ENCODE peak calls at places on chromosomes 3 and 15, in eight cellular contexts. O is hepatocyte, C is AG10803, U is AG04450, E is cardiac muscle cell, Q is SJSA1, T is astrocyte of the spinal cord, K is NB4. P is an unnamed sample.

GRCh38 chr3:64687781-64688515 is at the start of gene ADAMTS9:
- DNase-seq in O (peak; percentile 89), C (peak; percentile 66), U (no peak), E (peak; percentile 91), Q (peak; percentile 73), T (peak; percentile 64), K (no peak), P (no peak)

GRCh38 chr3:67384790-67385397 is 269.5 kb downstream of the SUCLG2 start:
- DNase-seq in O (peak; percentile 66), C (peak; percentile 32), U (peak; percentile 13), E (peak; percentile 73), Q (no peak), T (peak; percentile 56), K (peak; percentile 66), P (peak; percentile 63)

GRCh38 chr15:51737538-51738305 is at the start of gene LYSMD2:
- DNase-seq in O (peak; percentile 61), C (peak; percentile 49), U (no peak), E (peak; percentile 65), Q (peak; percentile 59), T (peak; percentile 52), K (peak; percentile 88), P (peak; percentile 30)

GRCh38 chr15:57405133-57405532 is 28.8 kb downstream of the CGNL1 start:
- DNase-seq in O (no peak), C (no peak), U (no peak), E (no peak), Q (no peak), T (no peak), K (no peak), P (no peak)

GRCh38 chr15:83516935-83517334 is 69.8 kb downstream of the SH3GL3 start:
- DNase-seq in O (no peak), C (peak; percentile 11), U (no peak), E (no peak), Q (no peak), T (peak; percentile 6), K (no peak), P (no peak)

GRCh38 chr3:104273046-104273649 is 1093.6 kb upstream of the ALCAM start:
- DNase-seq in O (peak; percentile 16), C (peak; percentile 61), U (no peak), E (peak; percentile 62), Q (no peak), T (peak; percentile 53), K (peak; percentile 6), P (peak; percentile 37)

GRCh38 chr15:99441871-99442267 is 123.9 kb upstream of the MEF2A start:
- DNase-seq in O (no peak), C (no peak), U (no peak), E (no peak), Q (no peak), T (no peak), K (no peak), P (no peak)

GRCh38 chr3:50269977-50270413 is 1.0 kb downstream of the SEMA3B start:
- DNase-seq in O (peak; percentile 51), C (peak; percentile 47), U (no peak), E (no peak), Q (no peak), T (no peak), K (peak; percentile 32), P (no peak)

GRCh38 chr3:191254098-191254873 is 55.2 kb downstream of the OSTN start:
- DNase-seq in O (no peak), C (peak; percentile 17), U (no peak), E (no peak), Q (no peak), T (no peak), K (no peak), P (no peak)

GRCh38 chr3:171873561-171873960 is 30.4 kb downstream of the TMEM212 start:
- DNase-seq in O (no peak), C (peak; percentile 84), U (no peak), E (no peak), Q (no peak), T (peak; percentile 54), K (no peak), P (no peak)

GRCh38 chr3:152355744-152356665 is 87.3 kb downstream of the MBNL1 start:
- DNase-seq in O (no peak), C (peak; percentile 48), U (no peak), E (no peak), Q (no peak), T (no peak), K (no peak), P (no peak)

GRCh38 chr3:186024210-186024609 is 84.7 kb downstream of the ETV5 start:
- DNase-seq in O (no peak), C (peak; percentile 43), U (no peak), E (no peak), Q (no peak), T (peak; percentile 3), K (no peak), P (no peak)

GRCh38 chr3:27939940-27940339 is 217.8 kb upstream of the EOMES start:
- DNase-seq in O (peak; percentile 47), C (peak; percentile 61), U (no peak), E (peak; percentile 53), Q (no peak), T (peak; percentile 28), K (no peak), P (no peak)

DNA sequence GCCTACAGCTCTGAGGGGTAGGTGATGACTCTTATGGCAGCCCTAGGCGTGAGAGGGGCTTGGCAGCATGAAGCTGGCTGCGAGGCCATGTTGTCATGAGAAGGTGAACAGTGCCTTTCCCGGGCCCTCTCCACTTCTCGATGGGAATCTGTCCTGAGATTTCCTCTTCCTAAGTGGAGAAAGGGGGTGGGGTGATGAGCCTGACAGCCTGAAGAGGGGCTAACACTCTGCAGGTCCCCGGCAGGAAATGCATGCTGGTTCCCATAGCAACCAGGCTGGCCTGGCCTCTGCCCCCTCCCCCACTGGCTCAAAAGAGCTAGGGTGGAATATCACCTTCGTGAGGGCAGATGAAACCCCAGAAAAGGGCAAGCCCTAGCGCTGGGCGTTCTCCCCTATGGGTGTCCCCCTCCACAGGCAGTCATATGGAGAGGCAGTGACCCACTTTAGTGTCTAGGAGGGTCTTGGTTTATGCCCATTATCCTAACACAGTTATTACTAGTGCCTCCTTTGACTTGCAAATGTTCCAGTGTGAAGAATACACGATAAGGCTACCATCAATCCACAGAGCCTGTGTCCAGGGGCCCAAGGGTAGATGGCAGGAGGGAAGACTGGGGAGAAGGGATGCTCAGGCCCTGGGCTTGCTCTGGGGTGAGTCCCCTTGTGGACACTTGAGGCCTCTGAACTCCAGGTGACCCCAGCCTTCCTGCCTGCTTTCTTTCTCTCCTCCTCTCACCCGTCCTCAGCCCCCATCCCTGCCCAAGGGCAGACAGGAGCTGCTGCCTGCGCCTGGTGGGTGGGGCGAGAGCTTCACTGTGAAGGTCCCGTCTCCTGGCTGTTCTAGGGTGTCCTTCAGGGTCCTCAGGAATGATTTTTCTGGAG is 13.2 kb downstream of the EPHB3 start:
- DNase-seq in O (peak; percentile 58), C (no peak), U (no peak), E (peak; percentile 98), Q (no peak), T (no peak), K (no peak), P (peak; percentile 18)
- H3K4me3 ChIP-seq in O (no peak overlapping the region), C (no peak overlapping the region), U (no peak overlapping the region), E (peak overlapping the region; percentile 24), Q (no peak overlapping the region), T (no peak overlapping the region), K (no peak overlapping the region), P (no peak overlapping the region)

GRCh38 chr15:63018639-63019038 is 23.9 kb upstream of the TPM1 start:
- DNase-seq in O (no peak), C (peak; percentile 51), U (no peak), E (no peak), Q (no peak), T (peak; percentile 59), K (peak; percentile 68), P (no peak)

GRCh38 chr15:63014578-63014977 is 28.0 kb upstream of the TPM1 start:
- DNase-seq in O (no peak), C (no peak), U (no peak), E (no peak), Q (no peak), T (no peak), K (no peak), P (no peak)

GRCh38 chr15:63013052-63013808 is 29.3 kb upstream of the TPM1 start:
- DNase-seq in O (no peak), C (peak; percentile 68), U (peak; percentile 32), E (no peak), Q (no peak), T (peak; percentile 89), K (no peak), P (no peak)

GRCh38 chr15:63015618-63016017 is 26.9 kb upstream of the TPM1 start:
- DNase-seq in O (no peak), C (peak; percentile 78), U (peak; percentile 18), E (no peak), Q (no peak), T (peak; percentile 69), K (no peak), P (no peak)

GRCh38 chr15:63016234-63016633 is 26.3 kb upstream of the TPM1 start:
- DNase-seq in O (no peak), C (no peak), U (no peak), E (no peak), Q (no peak), T (no peak), K (no peak), P (no peak)
- H3K4me3 ChIP-seq in O (no peak overlapping the region), C (no peak overlapping the region), U (no peak overlapping the region), E (no peak overlapping the region), Q (no peak overlapping the region), T (no peak overlapping the region), K (no peak overlapping the region), P (no peak overlapping the region)

GRCh38 chr3:128192131-128192530 is 38.9 kb downstream of the EEFSEC start:
- DNase-seq in O (no peak), C (no peak), U (no peak), E (no peak), Q (peak; percentile 14), T (no peak), K (no peak), P (no peak)

GRCh38 chr3:128193153-128193552 is 39.9 kb downstream of the EEFSEC start:
- DNase-seq in O (no peak), C (no peak), U (no peak), E (peak; percentile 14), Q (peak; percentile 30), T (no peak), K (no peak), P (no peak)

GRCh38 chr3:128188958-128189357 is 35.7 kb downstream of the EEFSEC start:
- DNase-seq in O (no peak), C (no peak), U (no peak), E (no peak), Q (peak; percentile 24), T (no peak), K (no peak), P (no peak)

GRCh38 chr3:128188326-128188725 is 35.0 kb downstream of the EEFSEC start:
- DNase-seq in O (no peak), C (no peak), U (no peak), E (no peak), Q (peak; percentile 28), T (peak; percentile 27), K (no peak), P (no peak)

DNA sequence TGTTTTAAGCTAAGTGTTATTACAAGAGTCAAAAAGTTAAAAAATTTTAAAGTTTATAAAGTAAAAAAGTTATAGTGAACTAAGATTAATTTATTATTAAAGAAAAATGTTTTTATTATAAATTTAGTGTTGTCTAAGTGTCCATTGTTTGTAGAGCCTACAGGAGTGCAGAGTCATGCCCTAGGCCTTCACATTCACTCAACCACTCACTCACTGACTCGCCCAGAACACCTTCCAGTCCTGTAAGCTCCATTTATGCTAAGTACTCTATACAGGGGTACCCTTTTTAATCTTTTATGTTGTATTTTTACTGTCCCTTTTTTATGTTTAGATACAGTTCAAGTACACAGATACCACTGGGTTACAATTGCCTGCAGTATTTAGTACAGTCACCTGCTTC is 37.2 kb downstream of the EEFSEC start:
- DNase-seq in O (no peak), C (no peak), U (no peak), E (no peak), Q (no peak), T (no peak), K (no peak), P (no peak)
- H3K4me3 ChIP-seq in O (no peak overlapping the region), C (no peak overlapping the region), U (no peak overlapping the region), E (no peak overlapping the region), Q (no peak overlapping the region), T (no peak overlapping the region), K (no peak overlapping the region), P (no peak overlapping the region)

GRCh38 chr3:139528924-139529323 is 10.6 kb downstream of the RBP1 start:
- DNase-seq in O (no peak), C (no peak), U (no peak), E (no peak), Q (no peak), T (no peak), K (no peak), P (no peak)
- H3K4me3 ChIP-seq in O (no peak overlapping the region), C (no peak overlapping the region), U (no peak overlapping the region), E (no peak overlapping the region), Q (no peak overlapping the region), T (no peak overlapping the region), K (no peak overlapping the region), P (no peak overlapping the region)